ENCODE peak calls at places on chromosomes 12 and 14, in five cellular contexts. Y is frontal cortex; A is A549; C is EH; Q is stimulated activated CD8-positive, alpha-beta memory T cell treated with anti-CD3 and anti-CD28 coated beads, Interleukin-12 subunit alpha, Interleukin-12 subunit beta, amount 100 ng/mL, for 1 hour. J is an unnamed sample.

GRCh38 chr14:72291908-72292688 is 359.9 kb downstream of the RGS6 start:
- DNase-seq in Y (no peak), A (peak), C (peak), Q (no peak), J (peak)

GRCh38 chr12:54033980-54034783 is 1.3 kb downstream of the HOXC5 start:
- DNase-seq in Y (no peak), A (no peak), C (peak), Q (no peak), J (no peak)

GRCh38 chr12:49346659-49347306 is at the start of gene DNAJC22:
- DNase-seq in Y (peak), A (peak), C (peak), Q (no peak), J (no peak)

GRCh38 chr12:17030338-17030737 is 424.4 kb upstream of the LMO3 start:
- DNase-seq in Y (no peak), A (no peak), C (no peak), Q (no peak), J (no peak)

GRCh38 chr14:84468153-84468552 is 1061.8 kb upstream of the FLRT2 start:
- DNase-seq in Y (no peak), A (no peak), C (peak), Q (no peak), J (no peak)

GRCh38 chr12:121582583-121583333 is 1.9 kb upstream of the KDM2B start:
- DNase-seq in Y (no peak), A (no peak), C (peak), Q (no peak), J (peak)

GRCh38 chr12:91920276-91920675 is 225.4 kb downstream of the BTG1 start:
- DNase-seq in Y (no peak), A (no peak), C (peak), Q (no peak), J (no peak)

GRCh38 chr12:67546718-67547117 is 101.8 kb upstream of the DYRK2 start:
- DNase-seq in Y (no peak), A (no peak), C (no peak), Q (no peak), J (no peak)

GRCh38 chr12:62724947-62725447 is 210.0 kb downstream of the PPM1H start:
- DNase-seq in Y (no peak), A (peak), C (peak), Q (no peak), J (peak)

GRCh38 chr12:104054681-104055346 is 4.8 kb upstream of the GLT8D2 start:
- DNase-seq in Y (no peak), A (no peak), C (no peak), Q (no peak), J (no peak)

GRCh38 chr14:30225171-30225570 is 297.5 kb upstream of the PRKD1 start:
- DNase-seq in Y (no peak), A (no peak), C (no peak), Q (no peak), J (no peak)

GRCh38 chr14:64973826-64974225 is 1.7 kb upstream of the RAB15 start:
- DNase-seq in Y (no peak), A (no peak), C (no peak), Q (no peak), J (no peak)

GRCh38 chr12:93167841-93168492 is 209.8 kb upstream of the NUDT4 start:
- DNase-seq in Y (no peak), A (no peak), C (peak), Q (no peak), J (no peak)

GRCh38 chr12:4251228-4251891 is 22.2 kb upstream of the CCND2 start:
- DNase-seq in Y (no peak), A (no peak), C (no peak), Q (no peak), J (no peak)

GRCh38 chr12:122888232-122888752 is 7.6 kb downstream of the VPS37B start:
- DNase-seq in Y (no peak), A (peak), C (peak), Q (no peak), J (no peak)

GRCh38 chr14:81211844-81212243 is 8.9 kb downstream of the GTF2A1 start:
- DNase-seq in Y (no peak), A (peak), C (peak), Q (no peak), J (no peak)

J was measured in progenitor cell of endocrine pancreas.